ENCODE peak calls at places on chromosomes 1 and 21, in nine cellular contexts. One of them, this sample, is unnamed.
A peak's percentile ranks its signal among the peaks of the same experiment; 100 is the strongest.

GRCh38 chr1:97581614-97582051 is 339.2 kb downstream of the DPYD start:
- DNase-seq in cardiac fibroblast: peak; percentile 80
- DNase-seq in SJSA1: peak; percentile 92
- DNase-seq in B cell: no peak
- DNase-seq in NCI-H774: no peak
- DNase-seq in Daoy: peak; percentile 65
- DNase-seq in T-cell: no peak
- DNase-seq in effector memory CD4-positive, alpha-beta T cell: no peak
- DNase-seq in glomerular endothelial cell: no peak
- DNase-seq in this sample: no peak

GRCh38 chr1:235883261-235883927 is 16.7 kb upstream of the LYST start:
- DNase-seq in cardiac fibroblast: peak; percentile 93
- DNase-seq in SJSA1: peak; percentile 86
- DNase-seq in B cell: no peak
- DNase-seq in NCI-H774: no peak
- DNase-seq in Daoy: peak; percentile 92
- DNase-seq in T-cell: no peak
- DNase-seq in effector memory CD4-positive, alpha-beta T cell: no peak
- DNase-seq in glomerular endothelial cell: no peak
- DNase-seq in this sample: no peak

GRCh38 chr1:31441558-31441957 is 28.5 kb downstream of the SERINC2 start:
- DNase-seq in cardiac fibroblast: no peak
- DNase-seq in SJSA1: no peak
- DNase-seq in B cell: no peak
- DNase-seq in NCI-H774: no peak
- DNase-seq in Daoy: no peak
- DNase-seq in T-cell: no peak
- DNase-seq in effector memory CD4-positive, alpha-beta T cell: no peak
- DNase-seq in glomerular endothelial cell: no peak
- DNase-seq in this sample: no peak

GRCh38 chr1:42518894-42519293 is 55.8 kb downstream of the CCDC30 start:
- DNase-seq in cardiac fibroblast: no peak
- DNase-seq in SJSA1: no peak
- DNase-seq in B cell: no peak
- DNase-seq in NCI-H774: no peak
- DNase-seq in Daoy: no peak
- DNase-seq in T-cell: no peak
- DNase-seq in effector memory CD4-positive, alpha-beta T cell: no peak
- DNase-seq in glomerular endothelial cell: no peak
- DNase-seq in this sample: no peak

GRCh38 chr1:243851129-243851756 is 1.2 kb upstream of the AKT3 start:
- DNase-seq in cardiac fibroblast: peak; percentile 46
- DNase-seq in SJSA1: no peak
- DNase-seq in B cell: no peak
- DNase-seq in NCI-H774: no peak
- DNase-seq in Daoy: no peak
- DNase-seq in T-cell: no peak
- DNase-seq in effector memory CD4-positive, alpha-beta T cell: no peak
- DNase-seq in glomerular endothelial cell: no peak
- DNase-seq in this sample: no peak

GRCh38 chr21:44544566-44544965 is 4.6 kb upstream of the KRTAP10-1 start:
- DNase-seq in cardiac fibroblast: no peak
- DNase-seq in SJSA1: no peak
- DNase-seq in B cell: no peak
- DNase-seq in NCI-H774: no peak
- DNase-seq in Daoy: no peak
- DNase-seq in T-cell: no peak
- DNase-seq in effector memory CD4-positive, alpha-beta T cell: no peak
- DNase-seq in glomerular endothelial cell: no peak
- DNase-seq in this sample: no peak

GRCh38 chr1:47901001-47901575 is 96.1 kb downstream of the TRABD2B start:
- DNase-seq in cardiac fibroblast: no peak
- DNase-seq in SJSA1: no peak
- DNase-seq in B cell: no peak
- DNase-seq in NCI-H774: peak; percentile 27
- DNase-seq in Daoy: no peak
- DNase-seq in T-cell: no peak
- DNase-seq in effector memory CD4-positive, alpha-beta T cell: no peak
- DNase-seq in glomerular endothelial cell: no peak
- DNase-seq in this sample: no peak

GRCh38 chr1:206921772-206922265 is at the start of gene FCMR:
- DNase-seq in cardiac fibroblast: no peak
- DNase-seq in SJSA1: no peak
- DNase-seq in B cell: peak; percentile 52
- DNase-seq in NCI-H774: no peak
- DNase-seq in Daoy: no peak
- DNase-seq in T-cell: peak; percentile 73
- DNase-seq in effector memory CD4-positive, alpha-beta T cell: peak; percentile 43
- DNase-seq in glomerular endothelial cell: no peak
- DNase-seq in this sample: peak; percentile 32

GRCh38 chr1:48530727-48531351 is 58.8 kb upstream of the SPATA6 start:
- DNase-seq in cardiac fibroblast: peak; percentile 29
- DNase-seq in SJSA1: no peak
- DNase-seq in B cell: peak; percentile 25
- DNase-seq in NCI-H774: peak; percentile 92
- DNase-seq in Daoy: peak; percentile 73
- DNase-seq in T-cell: peak; percentile 13
- DNase-seq in effector memory CD4-positive, alpha-beta T cell: no peak
- DNase-seq in glomerular endothelial cell: no peak
- DNase-seq in this sample: peak; percentile 45

GRCh38 chr21:15820327-15820726 is 90.5 kb downstream of the USP25 start:
- DNase-seq in cardiac fibroblast: no peak
- DNase-seq in SJSA1: no peak
- DNase-seq in B cell: no peak
- DNase-seq in NCI-H774: no peak
- DNase-seq in Daoy: no peak
- DNase-seq in T-cell: no peak
- DNase-seq in effector memory CD4-positive, alpha-beta T cell: no peak
- DNase-seq in glomerular endothelial cell: no peak
- DNase-seq in this sample: no peak

GRCh38 chr1:39141925-39142324 is 62.6 kb upstream of the MACF1 start:
- DNase-seq in cardiac fibroblast: peak; percentile 70
- DNase-seq in SJSA1: no peak
- DNase-seq in B cell: no peak
- DNase-seq in NCI-H774: no peak
- DNase-seq in Daoy: no peak
- DNase-seq in T-cell: no peak
- DNase-seq in effector memory CD4-positive, alpha-beta T cell: no peak
- DNase-seq in glomerular endothelial cell: no peak
- DNase-seq in this sample: no peak

GRCh38 chr1:223081181-223081994 is 61.7 kb downstream of the TLR5 start:
- DNase-seq in cardiac fibroblast: peak; percentile 90
- DNase-seq in SJSA1: peak; percentile 88
- DNase-seq in B cell: peak; percentile 86
- DNase-seq in NCI-H774: peak; percentile 94
- DNase-seq in Daoy: peak; percentile 93
- DNase-seq in T-cell: peak; percentile 74
- DNase-seq in effector memory CD4-positive, alpha-beta T cell: peak; percentile 38
- DNase-seq in glomerular endothelial cell: peak; percentile 54
- DNase-seq in this sample: peak; percentile 18

GRCh38 chr1:22824975-22825374 is 114.3 kb downstream of the EPHB2 start:
- DNase-seq in cardiac fibroblast: no peak
- DNase-seq in SJSA1: no peak
- DNase-seq in B cell: no peak
- DNase-seq in NCI-H774: no peak
- DNase-seq in Daoy: no peak
- DNase-seq in T-cell: no peak
- DNase-seq in effector memory CD4-positive, alpha-beta T cell: no peak
- DNase-seq in glomerular endothelial cell: no peak
- DNase-seq in this sample: no peak

GRCh38 chr1:204331275-204331674 is 28.5 kb downstream of the PLEKHA6 start:
- DNase-seq in cardiac fibroblast: no peak
- DNase-seq in SJSA1: no peak
- DNase-seq in B cell: no peak
- DNase-seq in NCI-H774: peak; percentile 16
- DNase-seq in Daoy: no peak
- DNase-seq in T-cell: no peak
- DNase-seq in effector memory CD4-positive, alpha-beta T cell: no peak
- DNase-seq in glomerular endothelial cell: no peak
- DNase-seq in this sample: no peak

GRCh38 chr1:77424236-77424635 is 142.4 kb downstream of the AK5 start:
- DNase-seq in cardiac fibroblast: peak; percentile 87
- DNase-seq in SJSA1: no peak
- DNase-seq in B cell: no peak
- DNase-seq in NCI-H774: no peak
- DNase-seq in Daoy: peak; percentile 39
- DNase-seq in T-cell: no peak
- DNase-seq in effector memory CD4-positive, alpha-beta T cell: no peak
- DNase-seq in glomerular endothelial cell: no peak
- DNase-seq in this sample: no peak

GRCh38 chr1:100277866-100278265 is 11.8 kb downstream of the RTCA start:
- DNase-seq in cardiac fibroblast: peak; percentile 10
- DNase-seq in SJSA1: no peak
- DNase-seq in B cell: peak; percentile 19
- DNase-seq in NCI-H774: no peak
- DNase-seq in Daoy: peak; percentile 10
- DNase-seq in T-cell: peak; percentile 13
- DNase-seq in effector memory CD4-positive, alpha-beta T cell: no peak
- DNase-seq in glomerular endothelial cell: no peak
- DNase-seq in this sample: no peak

GRCh38 chr1:229848762-229849677 is 218.0 kb upstream of the GALNT2 start:
- DNase-seq in cardiac fibroblast: peak; percentile 45
- DNase-seq in SJSA1: peak; percentile 9
- DNase-seq in B cell: peak; percentile 33
- DNase-seq in NCI-H774: peak; percentile 45
- DNase-seq in Daoy: peak; percentile 37
- DNase-seq in T-cell: no peak
- DNase-seq in effector memory CD4-positive, alpha-beta T cell: no peak
- DNase-seq in glomerular endothelial cell: no peak
- DNase-seq in this sample: no peak

GRCh38 chr1:11518016-11518670 is 39.2 kb downstream of the DISP3 start:
- DNase-seq in cardiac fibroblast: no peak
- DNase-seq in SJSA1: no peak
- DNase-seq in B cell: no peak
- DNase-seq in NCI-H774: no peak
- DNase-seq in Daoy: no peak
- DNase-seq in T-cell: no peak
- DNase-seq in effector memory CD4-positive, alpha-beta T cell: no peak
- DNase-seq in glomerular endothelial cell: no peak
- DNase-seq in this sample: no peak

GRCh38 chr1:26005392-26006105 is 7.7 kb upstream of the PAFAH2 start:
- DNase-seq in cardiac fibroblast: no peak
- DNase-seq in SJSA1: no peak
- DNase-seq in B cell: no peak
- DNase-seq in NCI-H774: no peak
- DNase-seq in Daoy: no peak
- DNase-seq in T-cell: no peak
- DNase-seq in effector memory CD4-positive, alpha-beta T cell: no peak
- DNase-seq in glomerular endothelial cell: no peak
- DNase-seq in this sample: no peak

GRCh38 chr1:154556422-154556821 is 2.0 kb downstream of the UBE2Q1 start:
- DNase-seq in cardiac fibroblast: peak; percentile 22
- DNase-seq in SJSA1: no peak
- DNase-seq in B cell: no peak
- DNase-seq in NCI-H774: no peak
- DNase-seq in Daoy: peak; percentile 27
- DNase-seq in T-cell: no peak
- DNase-seq in effector memory CD4-positive, alpha-beta T cell: no peak
- DNase-seq in glomerular endothelial cell: no peak
- DNase-seq in this sample: no peak

GRCh38 chr1:167563579-167564246 is 10.2 kb upstream of the CREG1 start:
- DNase-seq in cardiac fibroblast: no peak
- DNase-seq in SJSA1: no peak
- DNase-seq in B cell: no peak
- DNase-seq in NCI-H774: no peak
- DNase-seq in Daoy: peak; percentile 37
- DNase-seq in T-cell: peak; percentile 12
- DNase-seq in effector memory CD4-positive, alpha-beta T cell: no peak
- DNase-seq in glomerular endothelial cell: no peak
- DNase-seq in this sample: no peak

GRCh38 chr1:24830680-24831272 is 85.5 kb downstream of the CLIC4 start:
- DNase-seq in cardiac fibroblast: peak; percentile 84
- DNase-seq in SJSA1: peak; percentile 64
- DNase-seq in B cell: peak; percentile 70
- DNase-seq in NCI-H774: no peak
- DNase-seq in Daoy: peak; percentile 33
- DNase-seq in T-cell: no peak
- DNase-seq in effector memory CD4-positive, alpha-beta T cell: no peak
- DNase-seq in glomerular endothelial cell: peak; percentile 73
- DNase-seq in this sample: no peak

This sample was measured in NK-92 treated with Interleukin-12 subunit alpha and Interleukin-12 subunit beta, amount 100 ng/mL, for 24 hours.